ENCODE peak calls at places on chromosomes 2 and 18, in four cellular contexts. B, E, J and N are unnamed samples.

GRCh38 chr2:29405707-29406106 is 290.5 kb downstream of the CLIP4 start:
- DNase-seq in E (no peak), B (no peak), J (no peak), N (peak)

GRCh38 chr18:12352188-12352587 is 24.8 kb downstream of the AFG3L2 start:
- DNase-seq in J (no peak), E (no peak), B (no peak), N (no peak)

GRCh38 chr2:84991404-84992151 is 20.6 kb downstream of the KCMF1 start:
- DNase-seq in B (no peak), E (no peak), J (no peak), N (peak)

GRCh38 chr2:113863166-113863565 is 26.7 kb upstream of the ACTR3 start:
- DNase-seq in E (no peak), J (no peak), B (no peak), N (no peak)

GRCh38 chr2:10159086-10159485 is 36.5 kb downstream of the RRM2 start:
- DNase-seq in E (no peak), B (no peak), J (no peak), N (no peak)

GRCh38 chr2:207227062-207227748 is 61.5 kb upstream of the KLF7 start:
- DNase-seq in E (no peak), J (no peak), B (peak), N (peak)

GRCh38 chr18:58390399-58390798 is 238.5 kb downstream of the ALPK2 start:
- DNase-seq in E (no peak), J (no peak), B (no peak), N (no peak)

GRCh38 chr2:74045454-74045853 is 60.7 kb downstream of the TET3 start:
- DNase-seq in E (no peak), J (no peak), B (no peak), N (no peak)